ENCODE peak calls at places on chromosome 13, in five cellular contexts. One of them, this sample, is unnamed.

GRCh38 chr13:113536461-113537110 is 46.1 kb upstream of the DCUN1D2 start:
- DNase-seq in H54: no peak
- DNase-seq in stimulated activated CD4-positive, alpha-beta T cell treated with anti-CD3 and anti-CD28 coated beads, Interleukin-4, amount 100 ng/mL, for 24 hours: no peak
- DNase-seq in activated T-helper 1 cell treated with anti-CD3 and anti-CD28 coated beads, Interleukin-12 subunit alpha, Interleukin-12 subunit beta, Interleukin-2, Interleukin-4 antibody, amounts not matched to agents 30 ng/mL and 10 ng/mL and 1 ng/mL, durations not matched to agents 14 hours and 24 hours and 36 hours: no peak
- DNase-seq in HCT116: no peak
- DNase-seq in this sample: no peak

GRCh38 chr13:66180806-66181205 is 1049.3 kb downstream of the PCDH9 start:
- DNase-seq in H54: no peak
- DNase-seq in stimulated activated CD4-positive, alpha-beta T cell treated with anti-CD3 and anti-CD28 coated beads, Interleukin-4, amount 100 ng/mL, for 24 hours: no peak
- DNase-seq in activated T-helper 1 cell treated with anti-CD3 and anti-CD28 coated beads, Interleukin-12 subunit alpha, Interleukin-12 subunit beta, Interleukin-2, Interleukin-4 antibody, amounts not matched to agents 30 ng/mL and 10 ng/mL and 1 ng/mL, durations not matched to agents 14 hours and 24 hours and 36 hours: no peak
- DNase-seq in HCT116: no peak
- DNase-seq in this sample: no peak

GRCh38 chr13:102693250-102693649 is 1.6 kb downstream of the METTL21C start:
- DNase-seq in H54: no peak
- DNase-seq in stimulated activated CD4-positive, alpha-beta T cell treated with anti-CD3 and anti-CD28 coated beads, Interleukin-4, amount 100 ng/mL, for 24 hours: no peak
- DNase-seq in activated T-helper 1 cell treated with anti-CD3 and anti-CD28 coated beads, Interleukin-12 subunit alpha, Interleukin-12 subunit beta, Interleukin-2, Interleukin-4 antibody, amounts not matched to agents 30 ng/mL and 10 ng/mL and 1 ng/mL, durations not matched to agents 14 hours and 24 hours and 36 hours: no peak
- DNase-seq in HCT116: no peak
- DNase-seq in this sample: no peak

GRCh38 chr13:74131206-74131605 is 3.0 kb downstream of the KLF12 start:
- DNase-seq in H54: no peak
- DNase-seq in stimulated activated CD4-positive, alpha-beta T cell treated with anti-CD3 and anti-CD28 coated beads, Interleukin-4, amount 100 ng/mL, for 24 hours: no peak
- DNase-seq in activated T-helper 1 cell treated with anti-CD3 and anti-CD28 coated beads, Interleukin-12 subunit alpha, Interleukin-12 subunit beta, Interleukin-2, Interleukin-4 antibody, amounts not matched to agents 30 ng/mL and 10 ng/mL and 1 ng/mL, durations not matched to agents 14 hours and 24 hours and 36 hours: no peak
- DNase-seq in HCT116: no peak
- DNase-seq in this sample: no peak

GRCh38 chr13:23709521-23709920 is 139.3 kb downstream of the TNFRSF19 start:
- DNase-seq in H54: no peak
- DNase-seq in stimulated activated CD4-positive, alpha-beta T cell treated with anti-CD3 and anti-CD28 coated beads, Interleukin-4, amount 100 ng/mL, for 24 hours: no peak
- DNase-seq in activated T-helper 1 cell treated with anti-CD3 and anti-CD28 coated beads, Interleukin-12 subunit alpha, Interleukin-12 subunit beta, Interleukin-2, Interleukin-4 antibody, amounts not matched to agents 30 ng/mL and 10 ng/mL and 1 ng/mL, durations not matched to agents 14 hours and 24 hours and 36 hours: no peak
- DNase-seq in HCT116: no peak
- DNase-seq in this sample: no peak

GRCh38 chr13:73107459-73107858 is 48.7 kb downstream of the KLF5 start:
- DNase-seq in H54: no peak
- DNase-seq in stimulated activated CD4-positive, alpha-beta T cell treated with anti-CD3 and anti-CD28 coated beads, Interleukin-4, amount 100 ng/mL, for 24 hours: no peak
- DNase-seq in activated T-helper 1 cell treated with anti-CD3 and anti-CD28 coated beads, Interleukin-12 subunit alpha, Interleukin-12 subunit beta, Interleukin-2, Interleukin-4 antibody, amounts not matched to agents 30 ng/mL and 10 ng/mL and 1 ng/mL, durations not matched to agents 14 hours and 24 hours and 36 hours: no peak
- DNase-seq in HCT116: no peak
- DNase-seq in this sample: no peak

GRCh38 chr13:49400755-49401659 is 42.9 kb downstream of the CAB39L start:
- DNase-seq in H54: no peak
- DNase-seq in stimulated activated CD4-positive, alpha-beta T cell treated with anti-CD3 and anti-CD28 coated beads, Interleukin-4, amount 100 ng/mL, for 24 hours: no peak
- DNase-seq in activated T-helper 1 cell treated with anti-CD3 and anti-CD28 coated beads, Interleukin-12 subunit alpha, Interleukin-12 subunit beta, Interleukin-2, Interleukin-4 antibody, amounts not matched to agents 30 ng/mL and 10 ng/mL and 1 ng/mL, durations not matched to agents 14 hours and 24 hours and 36 hours: no peak
- DNase-seq in HCT116: no peak
- DNase-seq in this sample: no peak

GRCh38 chr13:110306340-110306959 is 507 bp downstream of the COL4A1 start:
- DNase-seq in H54: no peak
- DNase-seq in stimulated activated CD4-positive, alpha-beta T cell treated with anti-CD3 and anti-CD28 coated beads, Interleukin-4, amount 100 ng/mL, for 24 hours: no peak
- DNase-seq in activated T-helper 1 cell treated with anti-CD3 and anti-CD28 coated beads, Interleukin-12 subunit alpha, Interleukin-12 subunit beta, Interleukin-2, Interleukin-4 antibody, amounts not matched to agents 30 ng/mL and 10 ng/mL and 1 ng/mL, durations not matched to agents 14 hours and 24 hours and 36 hours: no peak
- DNase-seq in HCT116: no peak
- DNase-seq in this sample: no peak

GRCh38 chr13:66689037-66689619 is 541.0 kb downstream of the PCDH9 start:
- DNase-seq in H54: no peak
- DNase-seq in stimulated activated CD4-positive, alpha-beta T cell treated with anti-CD3 and anti-CD28 coated beads, Interleukin-4, amount 100 ng/mL, for 24 hours: no peak
- DNase-seq in activated T-helper 1 cell treated with anti-CD3 and anti-CD28 coated beads, Interleukin-12 subunit alpha, Interleukin-12 subunit beta, Interleukin-2, Interleukin-4 antibody, amounts not matched to agents 30 ng/mL and 10 ng/mL and 1 ng/mL, durations not matched to agents 14 hours and 24 hours and 36 hours: no peak
- DNase-seq in HCT116: no peak
- DNase-seq in this sample: no peak

GRCh38 chr13:41503386-41503785 is 46.0 kb downstream of the RGCC start:
- DNase-seq in H54: no peak
- DNase-seq in stimulated activated CD4-positive, alpha-beta T cell treated with anti-CD3 and anti-CD28 coated beads, Interleukin-4, amount 100 ng/mL, for 24 hours: no peak
- DNase-seq in activated T-helper 1 cell treated with anti-CD3 and anti-CD28 coated beads, Interleukin-12 subunit alpha, Interleukin-12 subunit beta, Interleukin-2, Interleukin-4 antibody, amounts not matched to agents 30 ng/mL and 10 ng/mL and 1 ng/mL, durations not matched to agents 14 hours and 24 hours and 36 hours: no peak
- DNase-seq in HCT116: no peak
- DNase-seq in this sample: no peak

GRCh38 chr13:60617863-60618733 is 221.1 kb downstream of the TDRD3 start:
- DNase-seq in H54: peak; percentile 9
- DNase-seq in stimulated activated CD4-positive, alpha-beta T cell treated with anti-CD3 and anti-CD28 coated beads, Interleukin-4, amount 100 ng/mL, for 24 hours: no peak
- DNase-seq in activated T-helper 1 cell treated with anti-CD3 and anti-CD28 coated beads, Interleukin-12 subunit alpha, Interleukin-12 subunit beta, Interleukin-2, Interleukin-4 antibody, amounts not matched to agents 30 ng/mL and 10 ng/mL and 1 ng/mL, durations not matched to agents 14 hours and 24 hours and 36 hours: no peak
- DNase-seq in HCT116: no peak
- DNase-seq in this sample: no peak

GRCh38 chr13:95896302-95896701 is 156.9 kb downstream of the UGGT2 start:
- DNase-seq in H54: no peak
- DNase-seq in stimulated activated CD4-positive, alpha-beta T cell treated with anti-CD3 and anti-CD28 coated beads, Interleukin-4, amount 100 ng/mL, for 24 hours: no peak
- DNase-seq in activated T-helper 1 cell treated with anti-CD3 and anti-CD28 coated beads, Interleukin-12 subunit alpha, Interleukin-12 subunit beta, Interleukin-2, Interleukin-4 antibody, amounts not matched to agents 30 ng/mL and 10 ng/mL and 1 ng/mL, durations not matched to agents 14 hours and 24 hours and 36 hours: no peak
- DNase-seq in HCT116: no peak
- DNase-seq in this sample: no peak

GRCh38 chr13:112486386-112487126 is 101.4 kb downstream of the TUBGCP3 start:
- DNase-seq in H54: no peak
- DNase-seq in stimulated activated CD4-positive, alpha-beta T cell treated with anti-CD3 and anti-CD28 coated beads, Interleukin-4, amount 100 ng/mL, for 24 hours: no peak
- DNase-seq in activated T-helper 1 cell treated with anti-CD3 and anti-CD28 coated beads, Interleukin-12 subunit alpha, Interleukin-12 subunit beta, Interleukin-2, Interleukin-4 antibody, amounts not matched to agents 30 ng/mL and 10 ng/mL and 1 ng/mL, durations not matched to agents 14 hours and 24 hours and 36 hours: no peak
- DNase-seq in HCT116: no peak
- DNase-seq in this sample: no peak

This sample was measured in T-helper 2 cell treated with Interferon-gamma antibody and Interleukin-4, amounts not matched to agents 5 μg/mL and 100 μg/mL, for 36 hours.